ENCODE peak calls at places on chromosomes 16 and 17, in five cellular contexts. N, V, K, D and G are unnamed samples.

GRCh38 chr17:20989481-20989880 is 53.3 kb downstream of the USP22 start:
- DNase-seq in N (no peak), V (no peak), K (no peak), D (no peak), G (no peak)

GRCh38 chr16:25151996-25152395 is 40.5 kb downstream of the LCMT1 start:
- DNase-seq in N (peak; percentile 82), V (peak; percentile 98), K (no peak), D (no peak), G (no peak)

GRCh38 chr17:72592967-72593325 is 472.1 kb downstream of the SOX9 start:
- DNase-seq in N (no peak), V (no peak), K (no peak), D (no peak), G (no peak)

GRCh38 chr17:35879748-35880654 is at the start of gene CCL5:
- DNase-seq in N (peak; percentile 58), V (no peak), K (no peak), D (peak; percentile 69), G (peak; percentile 21)

GRCh38 chr17:20226814-20227482 is 217.8 kb downstream of the SPECC1 start:
- DNase-seq in N (peak; percentile 72), V (peak; percentile 71), K (peak; percentile 85), D (peak; percentile 35), G (peak; percentile 74)

GRCh38 chr17:79079421-79080200 is 5.0 kb downstream of the ENGASE start:
- DNase-seq in N (no peak), V (no peak), K (no peak), D (no peak), G (no peak)

GRCh38 chr16:86076606-86077005 is 177.6 kb downstream of the IRF8 start:
- DNase-seq in N (no peak), V (no peak), K (no peak), D (no peak), G (no peak)

GRCh38 chr17:10870651-10871050 is 32.8 kb upstream of the PIRT start:
- DNase-seq in N (peak; percentile 1), V (no peak), K (no peak), D (no peak), G (no peak)

GRCh38 chr16:84911490-84912216 is 91.9 kb downstream of the CRISPLD2 start:
- DNase-seq in N (no peak), V (no peak), K (no peak), D (no peak), G (no peak)

GRCh38 chr17:74754832-74755231 is 6.4 kb downstream of the NHERF1 start:
- DNase-seq in N (no peak), V (no peak), K (no peak), D (no peak), G (no peak)

GRCh38 chr16:57953857-57954256 is 17.1 kb downstream of the CNGB1 start:
- DNase-seq in N (no peak), V (no peak), K (no peak), D (no peak), G (no peak)

GRCh38 chr16:86444274-86445060 is 65.9 kb upstream of the FOXF1 start:
- DNase-seq in N (no peak), V (no peak), K (no peak), D (no peak), G (no peak)

GRCh38 chr17:37826497-37827115 is 81.7 kb upstream of the HNF1B start:
- DNase-seq in N (no peak), V (no peak), K (no peak), D (no peak), G (peak; percentile 29)

GRCh38 chr16:6629110-6629509 is 703.5 kb upstream of the RBFOX1 start:
- DNase-seq in N (no peak), V (no peak), K (no peak), D (no peak), G (no peak)

GRCh38 chr17:7644768-7645167 is 6.0 kb upstream of the ATP1B2 start:
- DNase-seq in N (peak; percentile 83), V (no peak), K (no peak), D (no peak), G (no peak)

GRCh38 chr16:55221836-55222235 is 102.2 kb upstream of the IRX6 start:
- DNase-seq in N (no peak), V (no peak), K (no peak), D (no peak), G (no peak)

GRCh38 chr16:58684354-58685083 is at the start of gene SLC38A7:
- DNase-seq in N (peak; percentile 77), V (peak; percentile 69), K (peak; percentile 93), D (peak; percentile 92), G (peak; percentile 88)

GRCh38 chr17:50443492-50444051 is 17.6 kb downstream of the ACSF2 start:
- DNase-seq in N (no peak), V (no peak), K (no peak), D (no peak), G (peak; percentile 55)

GRCh38 chr16:89324056-89325010 is 106.8 kb downstream of the ZNF778 start:
- DNase-seq in N (peak; percentile 88), V (peak; percentile 93), K (no peak), D (peak; percentile 65), G (no peak)

GRCh38 chr16:4652561-4652960 is 27.9 kb downstream of the MGRN1 start:
- DNase-seq in N (no peak), V (no peak), K (no peak), D (no peak), G (no peak)

GRCh38 chr17:7882629-7883028 is 6.0 kb upstream of the CHD3 start:
- DNase-seq in N (no peak), V (no peak), K (no peak), D (no peak), G (no peak)

GRCh38 chr16:57372372-57373116 is at the start of gene CX3CL1:
- DNase-seq in N (peak; percentile 37), V (peak; percentile 40), K (peak; percentile 42), D (no peak), G (peak; percentile 43)

GRCh38 chr17:63116967-63117366 is 150.9 kb downstream of the TANC2 start:
- DNase-seq in N (peak; percentile 3), V (peak; percentile 31), K (peak; percentile 33), D (no peak), G (no peak)

GRCh38 chr17:50680126-50680525 is 27.6 kb downstream of the ANKRD40 start:
- DNase-seq in N (no peak), V (no peak), K (peak; percentile 26), D (no peak), G (no peak)